ENCODE peak calls at places on chromosomes 2 and 18, in four cellular contexts. Z is foreskin fibroblast, O is AG20443, A is Kasumi-1. R is an unnamed sample.

GRCh38 chr2:74119324-74119723 is 28.4 kb downstream of the BOLA3 start:
- DNase-seq in A (peak; percentile 12), Z (peak; percentile 9), O (no peak), R (no peak)

GRCh38 chr2:129587426-129588064 is 391.9 kb upstream of the RAB6C start:
- DNase-seq in O (no peak), A (no peak), Z (no peak), R (no peak)

GRCh38 chr2:194618432-194618831 is 1038.6 kb upstream of the SLC39A10 start:
- DNase-seq in Z (no peak), O (no peak), A (no peak), R (no peak)

GRCh38 chr2:143183804-143184463 is 54.7 kb downstream of the ARHGAP15 start:
- DNase-seq in O (no peak), A (no peak), Z (no peak), R (no peak)

GRCh38 chr18:32742620-32743019 is 30.2 kb downstream of the KLHL14 start:
- DNase-seq in Z (no peak), O (no peak), A (no peak), R (no peak)

GRCh38 chr2:127810156-127810636 is 775 bp downstream of the WDR33 start:
- DNase-seq in A (no peak), O (peak; percentile 36), Z (peak; percentile 4), R (peak; percentile 26)

GRCh38 chr2:196268022-196268421 is 96.6 kb upstream of the STK17B start:
- DNase-seq in A (peak; percentile 44), Z (no peak), O (no peak), R (no peak)

GRCh38 chr18:39260565-39260964 is 1695.0 kb upstream of the CELF4 start:
- DNase-seq in A (no peak), Z (no peak), O (no peak), R (no peak)

GRCh38 chr2:150410809-150411208 is 76.7 kb downstream of the RND3 start:
- DNase-seq in A (no peak), O (peak; percentile 62), Z (peak; percentile 28), R (no peak)

GRCh38 chr2:69683170-69683971 is 39.8 kb upstream of the AAK1 start:
- DNase-seq in Z (peak; percentile 65), O (peak; percentile 59), A (peak; percentile 90), R (no peak)

GRCh38 chr18:72544092-72544886 is at the start of gene CBLN2:
- DNase-seq in O (peak; percentile 88), Z (peak; percentile 15), A (peak; percentile 18), R (peak; percentile 37)